ENCODE peak calls at places on chromosomes 7 and 10, in nine cellular contexts. One of them, this sample, is unnamed. For H3K9me3, the result is how much of the 10 kb centered on the place peaks cover.

GRCh38 chr7:122082160-122082559 is 61.9 kb downstream of the AASS start:
- DNase-seq in osteoblast: no peak
- DNase-seq in heart left ventricle: no peak
- DNase-seq in effector memory CD4-positive, alpha-beta T cell: no peak
- DNase-seq in thoracic aorta: no peak
- DNase-seq in right cardiac atrium: no peak
- DNase-seq in keratinocyte: no peak
- DNase-seq in A673: no peak
- DNase-seq in OCI-LY7: no peak
- DNase-seq in this sample: no peak

GRCh38 chr10:126686732-126687693 is 16.5 kb upstream of the C10orf90 start:
- DNase-seq in osteoblast: no peak
- DNase-seq in heart left ventricle: no peak
- DNase-seq in effector memory CD4-positive, alpha-beta T cell: no peak
- DNase-seq in thoracic aorta: no peak
- DNase-seq in right cardiac atrium: no peak
- DNase-seq in keratinocyte: no peak
- DNase-seq in A673: no peak
- DNase-seq in OCI-LY7: no peak
- DNase-seq in this sample: no peak

GRCh38 chr7:31049001-31049765 is 2.9 kb upstream of the ADCYAP1R1 start:
- DNase-seq in osteoblast: peak
- DNase-seq in heart left ventricle: no peak
- DNase-seq in effector memory CD4-positive, alpha-beta T cell: no peak
- DNase-seq in thoracic aorta: no peak
- DNase-seq in right cardiac atrium: no peak
- DNase-seq in keratinocyte: no peak
- DNase-seq in A673: no peak
- DNase-seq in OCI-LY7: no peak
- DNase-seq in this sample: no peak

GRCh38 chr7:21580073-21580521 is 37.3 kb downstream of the DNAH11 start:
- DNase-seq in osteoblast: no peak
- DNase-seq in heart left ventricle: no peak
- DNase-seq in effector memory CD4-positive, alpha-beta T cell: no peak
- DNase-seq in thoracic aorta: no peak
- DNase-seq in right cardiac atrium: no peak
- DNase-seq in keratinocyte: peak
- DNase-seq in A673: no peak
- DNase-seq in OCI-LY7: no peak
- DNase-seq in this sample: no peak

GRCh38 chr10:112614072-112614471 is 167.1 kb downstream of the VTI1A start:
- DNase-seq in osteoblast: no peak
- DNase-seq in heart left ventricle: no peak
- DNase-seq in effector memory CD4-positive, alpha-beta T cell: no peak
- DNase-seq in thoracic aorta: no peak
- DNase-seq in right cardiac atrium: no peak
- DNase-seq in keratinocyte: no peak
- DNase-seq in A673: no peak
- DNase-seq in OCI-LY7: no peak
- DNase-seq in this sample: no peak

GRCh38 chr7:138001529-138002095 is at the start of gene CREB3L2:
- DNase-seq in osteoblast: peak
- DNase-seq in heart left ventricle: peak
- DNase-seq in effector memory CD4-positive, alpha-beta T cell: peak
- DNase-seq in thoracic aorta: no peak
- DNase-seq in right cardiac atrium: peak
- DNase-seq in keratinocyte: no peak
- DNase-seq in A673: peak
- DNase-seq in OCI-LY7: peak
- DNase-seq in this sample: peak

GRCh38 chr7:37645276-37646040 is 38.1 kb upstream of the GPR141 start:
- DNase-seq in osteoblast: no peak
- DNase-seq in heart left ventricle: no peak
- DNase-seq in effector memory CD4-positive, alpha-beta T cell: no peak
- DNase-seq in thoracic aorta: no peak
- DNase-seq in right cardiac atrium: no peak
- DNase-seq in keratinocyte: no peak
- DNase-seq in A673: no peak
- DNase-seq in OCI-LY7: no peak
- DNase-seq in this sample: no peak

GRCh38 chr10:101614957-101615759 is 27.0 kb downstream of the DPCD start:
- DNase-seq in osteoblast: no peak
- DNase-seq in heart left ventricle: no peak
- DNase-seq in effector memory CD4-positive, alpha-beta T cell: no peak
- DNase-seq in thoracic aorta: no peak
- DNase-seq in right cardiac atrium: no peak
- DNase-seq in keratinocyte: no peak
- DNase-seq in A673: no peak
- DNase-seq in OCI-LY7: no peak
- DNase-seq in this sample: no peak

GRCh38 chr7:123154231-123154860 is 45.4 kb downstream of the SLC13A1 start:
- DNase-seq in osteoblast: no peak
- DNase-seq in heart left ventricle: peak
- DNase-seq in effector memory CD4-positive, alpha-beta T cell: no peak
- DNase-seq in thoracic aorta: peak
- DNase-seq in right cardiac atrium: peak
- DNase-seq in keratinocyte: peak
- DNase-seq in A673: peak
- DNase-seq in OCI-LY7: peak
- DNase-seq in this sample: peak

DNA sequence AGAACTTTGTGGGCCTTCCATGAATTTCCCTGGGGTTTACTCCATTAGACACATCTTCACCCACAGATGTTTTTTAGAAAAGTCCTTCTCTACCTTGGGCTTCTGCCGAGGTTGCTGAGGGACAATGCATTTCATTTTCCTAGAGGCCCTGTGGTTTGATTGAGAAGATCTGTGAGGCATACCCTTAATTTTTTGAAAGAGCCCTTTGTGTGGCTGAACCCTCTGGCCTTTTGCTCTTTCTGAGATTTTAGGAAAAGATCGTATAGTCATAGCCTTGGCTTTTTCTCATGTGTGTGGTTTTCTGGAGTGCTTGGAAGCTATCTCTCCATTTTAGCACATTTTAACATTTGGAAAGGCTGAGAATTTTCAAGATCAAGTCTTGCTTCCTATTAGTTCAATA is 119.8 kb upstream of the LYZL1 start:
- DNase-seq in osteoblast: no peak
- DNase-seq in heart left ventricle: no peak
- DNase-seq in effector memory CD4-positive, alpha-beta T cell: no peak
- DNase-seq in thoracic aorta: no peak
- DNase-seq in right cardiac atrium: no peak
- DNase-seq in keratinocyte: no peak
- DNase-seq in A673: no peak
- DNase-seq in OCI-LY7: no peak
- DNase-seq in this sample: no peak
- H3K9me3 ChIP-seq in osteoblast: under half
- H3K9me3 ChIP-seq in heart left ventricle: under half
- H3K9me3 ChIP-seq in effector memory CD4-positive, alpha-beta T cell: under half
- H3K9me3 ChIP-seq in thoracic aorta: under half
- H3K9me3 ChIP-seq in right cardiac atrium: under half
- H3K9me3 ChIP-seq in keratinocyte: under half
- H3K9me3 ChIP-seq in A673: under half
- H3K9me3 ChIP-seq in OCI-LY7: under half
- H3K9me3 ChIP-seq in this sample: under half

DNA sequence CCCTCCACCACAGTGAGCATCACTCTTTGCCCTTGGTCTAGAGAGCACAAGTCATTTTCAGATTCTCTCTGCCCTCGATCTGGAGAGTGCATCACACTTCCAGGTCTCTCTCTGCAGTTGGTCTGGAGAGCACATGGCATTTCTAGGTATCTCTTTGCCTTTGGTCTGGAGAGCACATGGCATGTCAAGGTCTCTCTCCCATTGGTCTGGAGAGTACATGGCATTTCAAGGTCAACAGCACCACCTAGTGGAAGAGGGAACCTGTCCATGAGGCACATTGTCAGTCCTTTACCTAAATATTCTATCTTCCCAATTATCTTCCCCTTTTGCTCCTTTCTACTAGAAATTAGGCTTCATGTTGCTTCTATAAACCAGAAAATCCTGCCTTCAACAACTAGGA is 1139.4 kb downstream of the XPNPEP1 start:
- DNase-seq in osteoblast: no peak
- DNase-seq in heart left ventricle: no peak
- DNase-seq in effector memory CD4-positive, alpha-beta T cell: no peak
- DNase-seq in thoracic aorta: no peak
- DNase-seq in right cardiac atrium: no peak
- DNase-seq in keratinocyte: no peak
- DNase-seq in A673: peak
- DNase-seq in OCI-LY7: peak
- DNase-seq in this sample: no peak
- H3K9me3 ChIP-seq in osteoblast: under half
- H3K9me3 ChIP-seq in heart left ventricle: under half
- H3K9me3 ChIP-seq in effector memory CD4-positive, alpha-beta T cell: under half
- H3K9me3 ChIP-seq in thoracic aorta: under half
- H3K9me3 ChIP-seq in right cardiac atrium: under half
- H3K9me3 ChIP-seq in keratinocyte: under half
- H3K9me3 ChIP-seq in A673: under half
- H3K9me3 ChIP-seq in OCI-LY7: under half
- H3K9me3 ChIP-seq in this sample: under half

GRCh38 chr10:7152982-7153381 is 257.9 kb downstream of the SFMBT2 start:
- DNase-seq in osteoblast: no peak
- DNase-seq in heart left ventricle: no peak
- DNase-seq in effector memory CD4-positive, alpha-beta T cell: no peak
- DNase-seq in thoracic aorta: no peak
- DNase-seq in right cardiac atrium: no peak
- DNase-seq in keratinocyte: no peak
- DNase-seq in A673: no peak
- DNase-seq in OCI-LY7: no peak
- DNase-seq in this sample: no peak

GRCh38 chr10:7151538-7151937 is 259.3 kb downstream of the SFMBT2 start:
- DNase-seq in osteoblast: no peak
- DNase-seq in heart left ventricle: no peak
- DNase-seq in effector memory CD4-positive, alpha-beta T cell: no peak
- DNase-seq in thoracic aorta: no peak
- DNase-seq in right cardiac atrium: no peak
- DNase-seq in keratinocyte: no peak
- DNase-seq in A673: no peak
- DNase-seq in OCI-LY7: no peak
- DNase-seq in this sample: no peak

GRCh38 chr10:7152341-7152740 is 258.5 kb downstream of the SFMBT2 start:
- DNase-seq in osteoblast: no peak
- DNase-seq in heart left ventricle: no peak
- DNase-seq in effector memory CD4-positive, alpha-beta T cell: no peak
- DNase-seq in thoracic aorta: no peak
- DNase-seq in right cardiac atrium: no peak
- DNase-seq in keratinocyte: no peak
- DNase-seq in A673: no peak
- DNase-seq in OCI-LY7: no peak
- DNase-seq in this sample: no peak

GRCh38 chr10:7153750-7154149 is 257.1 kb downstream of the SFMBT2 start:
- DNase-seq in osteoblast: no peak
- DNase-seq in heart left ventricle: no peak
- DNase-seq in effector memory CD4-positive, alpha-beta T cell: no peak
- DNase-seq in thoracic aorta: no peak
- DNase-seq in right cardiac atrium: no peak
- DNase-seq in keratinocyte: no peak
- DNase-seq in A673: no peak
- DNase-seq in OCI-LY7: no peak
- DNase-seq in this sample: no peak

GRCh38 chr10:7150349-7150748 is 260.5 kb downstream of the SFMBT2 start:
- DNase-seq in osteoblast: no peak
- DNase-seq in heart left ventricle: no peak
- DNase-seq in effector memory CD4-positive, alpha-beta T cell: no peak
- DNase-seq in thoracic aorta: no peak
- DNase-seq in right cardiac atrium: no peak
- DNase-seq in keratinocyte: no peak
- DNase-seq in A673: no peak
- DNase-seq in OCI-LY7: no peak
- DNase-seq in this sample: no peak
- H3K9me3 ChIP-seq in osteoblast: under half
- H3K9me3 ChIP-seq in heart left ventricle: under half
- H3K9me3 ChIP-seq in effector memory CD4-positive, alpha-beta T cell: under half
- H3K9me3 ChIP-seq in thoracic aorta: under half
- H3K9me3 ChIP-seq in right cardiac atrium: under half
- H3K9me3 ChIP-seq in keratinocyte: under half
- H3K9me3 ChIP-seq in A673: under half
- H3K9me3 ChIP-seq in OCI-LY7: under half
- H3K9me3 ChIP-seq in this sample: under half

GRCh38 chr7:155344618-155345433 is 47.1 kb downstream of the INSIG1 start:
- DNase-seq in osteoblast: peak
- DNase-seq in heart left ventricle: peak
- DNase-seq in effector memory CD4-positive, alpha-beta T cell: peak
- DNase-seq in thoracic aorta: peak
- DNase-seq in right cardiac atrium: peak
- DNase-seq in keratinocyte: peak
- DNase-seq in A673: peak
- DNase-seq in OCI-LY7: peak
- DNase-seq in this sample: peak
- H3K9me3 ChIP-seq in osteoblast: under half
- H3K9me3 ChIP-seq in heart left ventricle: under half
- H3K9me3 ChIP-seq in effector memory CD4-positive, alpha-beta T cell: under half
- H3K9me3 ChIP-seq in thoracic aorta: under half
- H3K9me3 ChIP-seq in right cardiac atrium: under half
- H3K9me3 ChIP-seq in keratinocyte: under half
- H3K9me3 ChIP-seq in A673: under half
- H3K9me3 ChIP-seq in OCI-LY7: under half
- H3K9me3 ChIP-seq in this sample: under half